ENCODE peak calls at places on chromosomes 3 and 15, in five cellular contexts. C is mucosa of descending colon; D is heart left ventricle; A is ovary; W is CD4-positive, CD25-positive, alpha-beta regulatory T cell. V is an unnamed sample. For H3K4me1, the result is how much of the 10 kb centered on the place peaks cover.

GRCh38 chr3:196969001-196969659 is 497 bp upstream of the PIGZ start:
- DNase-seq in W (peak), A (no peak), C (no peak), D (no peak), V (peak)

GRCh38 chr3:122975924-122976293 is 51.7 kb downstream of the SEMA5B start:
- DNase-seq in C (no peak), W (peak), A (no peak), D (peak), V (no peak)

GRCh38 chr15:100703671-100704070 is 101.3 kb downstream of the ASB7 start:
- DNase-seq in D (no peak), W (no peak), A (no peak), C (no peak), V (no peak)

GRCh38 chr3:71389191-71389590 is 194.3 kb downstream of the FOXP1 start:
- DNase-seq in D (no peak), A (no peak), W (no peak), C (peak), V (no peak)

GRCh38 chr3:72384602-72385001 is 463.6 kb downstream of the SHQ1 start:
- DNase-seq in W (no peak), C (no peak), A (no peak), D (no peak), V (no peak)

GRCh38 chr3:23645533-23646196 is 160.1 kb upstream of the UBE2E1 start:
- DNase-seq in W (no peak), A (no peak), D (no peak), C (no peak), V (no peak)

GRCh38 chr3:158531334-158531733 is 39.7 kb upstream of the MLF1 start:
- DNase-seq in W (no peak), C (no peak), D (no peak), A (no peak), V (no peak)

GRCh38 chr15:31302778-31303433 is 23.7 kb upstream of the KLF13 start:
- DNase-seq in W (peak), D (no peak), A (no peak), C (no peak), V (no peak)

DNA sequence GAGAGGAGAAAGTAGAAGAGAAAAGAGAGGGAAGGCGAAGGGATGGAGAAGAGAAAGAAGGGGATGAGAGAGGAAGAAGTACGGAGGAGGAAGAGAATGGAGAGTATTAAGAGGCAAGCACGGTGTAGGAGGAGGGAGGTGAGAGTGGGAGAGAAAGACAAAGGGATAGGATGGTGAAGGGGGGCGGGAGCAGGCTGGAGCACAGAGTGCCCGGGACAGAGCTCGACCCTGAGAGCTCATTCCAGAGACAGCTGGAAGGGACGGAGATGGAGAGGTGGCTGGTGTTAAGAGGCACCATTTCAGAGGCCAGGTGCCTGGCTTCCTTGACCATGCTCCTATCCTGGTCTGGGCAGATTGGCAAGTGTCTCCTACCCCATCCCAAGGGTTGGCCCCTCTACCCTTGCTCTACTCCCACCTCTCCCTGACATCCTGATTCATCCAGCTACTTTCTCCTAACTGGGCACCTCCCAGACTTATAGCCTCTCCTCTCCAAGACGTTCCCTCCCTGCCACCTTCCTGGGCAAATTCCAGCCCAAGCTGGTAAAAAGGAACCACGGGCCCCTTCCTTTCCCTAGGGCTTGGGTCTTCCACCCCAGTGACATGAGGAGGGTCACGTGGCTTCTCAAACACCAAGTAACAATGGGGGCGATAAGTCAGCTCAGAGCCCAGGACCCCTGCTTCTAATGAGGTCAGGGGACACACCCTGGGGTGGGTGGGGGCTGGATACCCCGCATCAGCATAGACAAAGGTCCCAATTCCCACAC is 1.2 kb downstream of the CLCN2 start:
- DNase-seq in C (no peak), D (no peak), A (no peak), W (no peak), V (no peak)
- H3K4me1 ChIP-seq in C (under half), D (under half), A (under half), W (under half), V (under half)

GRCh38 chr15:81235276-81235675 is 38.6 kb downstream of the IL16 start:
- DNase-seq in W (no peak), C (no peak), D (no peak), A (no peak), V (no peak)

GRCh38 chr15:81224232-81224631 is 27.6 kb downstream of the IL16 start:
- DNase-seq in W (no peak), D (no peak), C (no peak), A (no peak), V (no peak)

GRCh38 chr15:81227716-81228115 is 31.0 kb downstream of the IL16 start:
- DNase-seq in C (no peak), W (no peak), D (no peak), A (no peak), V (no peak)

GRCh38 chr15:81225161-81225671 is 28.5 kb downstream of the IL16 start:
- DNase-seq in C (peak), W (no peak), A (no peak), D (peak), V (no peak)

GRCh38 chr15:81229596-81229995 is 32.9 kb downstream of the IL16 start:
- DNase-seq in W (no peak), C (no peak), D (no peak), A (no peak), V (no peak)
- H3K4me1 ChIP-seq in W (under half), C (under half), D (under half), A (under half), V (under half)

GRCh38 chr15:66704783-66705113 is 2.7 kb downstream of the SMAD6 start:
- DNase-seq in C (peak), D (no peak), A (no peak), W (no peak), V (no peak)
- H3K4me1 ChIP-seq in C (under half), D (under half), A (under half), W (under half), V (under half)

DNA sequence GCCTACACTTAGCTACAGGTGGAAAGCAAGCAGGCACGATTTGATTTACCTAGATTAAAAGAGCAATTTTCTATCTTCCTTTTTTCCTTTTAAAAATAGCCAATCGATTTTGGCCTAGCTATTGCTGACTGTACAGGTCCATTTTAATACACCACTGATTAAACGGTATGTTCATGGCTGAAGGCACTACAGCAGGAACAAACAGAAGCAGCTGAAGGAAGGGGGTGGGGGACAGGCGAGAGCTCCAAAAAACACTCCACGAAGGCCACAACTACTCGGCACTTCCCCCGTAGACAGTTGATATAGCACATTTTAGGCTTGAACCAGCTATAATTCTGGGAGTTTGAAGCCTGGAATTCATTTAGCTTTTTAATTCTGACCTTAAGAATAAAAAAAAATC is 115.5 kb downstream of the TIGIT start:
- DNase-seq in C (no peak), A (no peak), W (no peak), D (no peak), V (no peak)
- H3K4me1 ChIP-seq in C (under half), A (under half), W (under half), D (under half), V (under half)

GRCh38 chr15:64089553-64090280 is 3.9 kb downstream of the CIAO2A start:
- DNase-seq in A (no peak), W (no peak), D (no peak), C (no peak), V (no peak)
- H3K4me1 ChIP-seq in A (under half), W (under half), D (under half), C (under half), V (under half)

DNA sequence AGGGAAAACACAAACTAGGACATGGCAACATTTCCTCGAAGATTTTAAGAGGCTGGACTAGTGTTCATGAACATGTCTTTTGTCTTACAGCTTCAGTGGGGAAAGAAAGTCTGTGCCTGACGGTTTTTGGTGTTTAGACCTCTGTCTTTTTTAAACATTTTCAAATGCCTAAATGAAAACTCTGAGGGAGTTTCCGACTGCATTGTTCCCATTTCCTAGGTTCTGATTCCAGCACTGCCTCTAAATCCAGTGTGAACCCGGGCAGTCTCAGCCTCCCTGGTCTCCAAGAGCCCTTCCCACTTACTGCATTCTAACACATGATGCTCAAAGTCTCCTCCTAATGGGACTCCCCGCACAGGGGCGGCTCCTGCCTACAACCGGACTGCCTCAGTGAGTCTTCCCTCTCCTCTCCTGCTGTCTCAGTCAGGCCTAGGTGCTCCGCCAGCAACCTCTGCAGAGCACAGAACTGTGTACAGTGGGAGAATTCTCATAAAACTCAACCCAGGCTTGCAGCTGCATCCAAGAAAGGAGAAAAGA is 29.0 kb downstream of the TBC1D2B start:
- DNase-seq in W (no peak), C (peak), D (no peak), A (no peak), V (no peak)
- H3K4me1 ChIP-seq in W (half or more), C (half or more), D (under half), A (under half), V (half or more)

V was measured in CD8-positive, alpha-beta memory T cell.